ENCODE peak calls at places on chromosomes 1 and 21, in nine cellular contexts. W, T, A, C, P, F, E, O and Z are unnamed samples.

GRCh38 chr1:53620620-53620957 is 118.4 kb downstream of the GLIS1 start:
- DNase-seq in W (no peak), T (no peak), A (no peak), C (no peak), P (no peak), F (no peak), E (no peak), O (no peak), Z (no peak)

GRCh38 chr1:8023995-8024313 is 2.2 kb downstream of the ERRFI1 start:
- DNase-seq in W (no peak), T (no peak), A (no peak), C (no peak), P (no peak), F (no peak), E (no peak), O (no peak), Z (no peak)

GRCh38 chr1:230487773-230488428 is 61.8 kb upstream of the PGBD5 start:
- DNase-seq in W (no peak), T (no peak), A (no peak), C (no peak), P (no peak), F (no peak), E (no peak), O (peak), Z (no peak)

GRCh38 chr1:107788189-107788588 is 176.8 kb downstream of the VAV3 start:
- DNase-seq in W (no peak), T (no peak), A (no peak), C (no peak), P (no peak), F (no peak), E (no peak), O (no peak), Z (no peak)

GRCh38 chr1:100279358-100279923 is 13.4 kb downstream of the RTCA start:
- DNase-seq in W (no peak), T (no peak), A (no peak), C (no peak), P (no peak), F (no peak), E (no peak), O (no peak), Z (no peak)

GRCh38 chr1:70438529-70438928 is 27.5 kb downstream of the CTH start:
- DNase-seq in W (no peak), T (no peak), A (no peak), C (no peak), P (no peak), F (no peak), E (no peak), O (no peak), Z (no peak)

GRCh38 chr1:165635329-165635728 is 4.3 kb downstream of the MGST3 start:
- DNase-seq in W (no peak), T (no peak), A (no peak), C (no peak), P (no peak), F (no peak), E (no peak), O (no peak), Z (no peak)

GRCh38 chr1:186722711-186723309 is 42.6 kb upstream of the PTGS2 start:
- DNase-seq in W (no peak), T (peak), A (no peak), C (no peak), P (peak), F (no peak), E (peak), O (no peak), Z (no peak)

GRCh38 chr1:17630048-17630830 is 90.7 kb downstream of the ARHGEF10L start:
- DNase-seq in W (peak), T (no peak), A (no peak), C (no peak), P (no peak), F (no peak), E (no peak), O (no peak), Z (no peak)

GRCh38 chr1:3403388-3404179 is 50.9 kb upstream of the ARHGEF16 start:
- DNase-seq in W (no peak), T (no peak), A (peak), C (no peak), P (no peak), F (no peak), E (no peak), O (no peak), Z (no peak)

GRCh38 chr1:170687625-170688024 is 23.7 kb downstream of the PRRX1 start:
- DNase-seq in W (no peak), T (no peak), A (no peak), C (no peak), P (no peak), F (no peak), E (no peak), O (no peak), Z (no peak)

GRCh38 chr1:190001187-190001586 is 476.5 kb downstream of the BRINP3 start:
- DNase-seq in W (no peak), T (no peak), A (no peak), C (no peak), P (no peak), F (no peak), E (no peak), O (no peak), Z (peak)

GRCh38 chr21:17854771-17855170 is 35.6 kb upstream of the C21orf91 start:
- DNase-seq in W (no peak), T (no peak), A (no peak), C (no peak), P (no peak), F (no peak), E (no peak), O (no peak), Z (no peak)

GRCh38 chr1:156420209-156421061 is 51.4 kb downstream of the RHBG start:
- DNase-seq in W (no peak), T (no peak), A (peak), C (no peak), P (no peak), F (no peak), E (no peak), O (no peak), Z (no peak)

GRCh38 chr21:33380483-33380998 is 22.7 kb upstream of the IFNGR2 start:
- DNase-seq in W (peak), T (peak), A (peak), C (peak), P (peak), F (peak), E (peak), O (peak), Z (peak)

GRCh38 chr21:27058673-27059365 is 91.9 kb upstream of the ADAMTS5 start:
- DNase-seq in W (no peak), T (no peak), A (no peak), C (no peak), P (no peak), F (no peak), E (no peak), O (no peak), Z (no peak)

GRCh38 chr1:116164890-116165176 is 53.6 kb downstream of the MAB21L3 start:
- DNase-seq in W (no peak), T (no peak), A (no peak), C (no peak), P (no peak), F (no peak), E (no peak), O (no peak), Z (no peak)

GRCh38 chr1:92483442-92484170 is 3.1 kb downstream of the GFI1 start:
- DNase-seq in W (no peak), T (no peak), A (peak), C (no peak), P (no peak), F (no peak), E (no peak), O (peak), Z (no peak)

GRCh38 chr1:8217011-8217711 is 100.8 kb upstream of the SLC45A1 start:
- DNase-seq in W (peak), T (no peak), A (peak), C (no peak), P (no peak), F (no peak), E (no peak), O (peak), Z (no peak)

GRCh38 chr1:113390871-113391642 is 742 bp downstream of the MAGI3 start:
- DNase-seq in W (peak), T (peak), A (peak), C (peak), P (no peak), F (no peak), E (no peak), O (peak), Z (no peak)

GRCh38 chr21:28442624-28443023 is 550.1 kb downstream of the LTN1 start:
- DNase-seq in W (no peak), T (no peak), A (no peak), C (no peak), P (peak), F (no peak), E (peak), O (no peak), Z (no peak)

GRCh38 chr21:29403291-29403690 is 104.6 kb downstream of the BACH1 start:
- DNase-seq in W (no peak), T (no peak), A (no peak), C (no peak), P (no peak), F (no peak), E (no peak), O (no peak), Z (no peak)

GRCh38 chr1:78274814-78275213 is 216.0 kb upstream of the PTGFR start:
- DNase-seq in W (no peak), T (no peak), A (no peak), C (no peak), P (peak), F (no peak), E (no peak), O (no peak), Z (peak)

GRCh38 chr1:161013104-161013590 is 7.8 kb downstream of the F11R start:
- DNase-seq in W (no peak), T (peak), A (no peak), C (no peak), P (no peak), F (no peak), E (no peak), O (no peak), Z (no peak)

GRCh38 chr1:44848456-44849181 is 5.6 kb upstream of the PTCH2 start:
- DNase-seq in W (no peak), T (no peak), A (no peak), C (peak), P (no peak), F (no peak), E (no peak), O (no peak), Z (no peak)

GRCh38 chr1:192794768-192795035 is 14.1 kb upstream of the RGS2 start:
- DNase-seq in W (no peak), T (no peak), A (no peak), C (no peak), P (no peak), F (no peak), E (no peak), O (no peak), Z (no peak)

GRCh38 chr1:241994171-241994570 is 4.7 kb downstream of the MAP1LC3C start:
- DNase-seq in W (no peak), T (no peak), A (no peak), C (no peak), P (no peak), F (no peak), E (no peak), O (no peak), Z (no peak)

GRCh38 chr1:243798726-243799125 is 51.3 kb downstream of the AKT3 start:
- DNase-seq in W (no peak), T (no peak), A (no peak), C (no peak), P (peak), F (peak), E (peak), O (no peak), Z (peak)

GRCh38 chr1:180470031-180470430 is 32.3 kb downstream of the ACBD6 start:
- DNase-seq in W (no peak), T (no peak), A (no peak), C (no peak), P (no peak), F (no peak), E (no peak), O (no peak), Z (no peak)

GRCh38 chr1:34060901-34061415 is 104.1 kb downstream of the CSMD2 start:
- DNase-seq in W (no peak), T (no peak), A (peak), C (peak), P (no peak), F (no peak), E (no peak), O (peak), Z (no peak)

GRCh38 chr1:20083178-20083944 is 13.4 kb downstream of the PLA2G5 start:
- DNase-seq in W (no peak), T (no peak), A (no peak), C (no peak), P (no peak), F (no peak), E (no peak), O (no peak), Z (no peak)

GRCh38 chr21:16420086-16420724 is 690.4 kb downstream of the USP25 start:
- DNase-seq in W (peak), T (no peak), A (no peak), C (peak), P (peak), F (no peak), E (no peak), O (peak), Z (peak)

GRCh38 chr21:45469273-45470086 is 64.5 kb downstream of the COL18A1 start:
- DNase-seq in W (no peak), T (no peak), A (peak), C (no peak), P (no peak), F (no peak), E (no peak), O (no peak), Z (no peak)

GRCh38 chr1:212205006-212205405 is 80.2 kb upstream of the PPP2R5A start:
- DNase-seq in W (no peak), T (no peak), A (no peak), C (no peak), P (no peak), F (no peak), E (no peak), O (no peak), Z (no peak)

GRCh38 chr21:33370292-33370691 is 32.9 kb upstream of the IFNGR2 start:
- DNase-seq in W (no peak), T (no peak), A (no peak), C (no peak), P (no peak), F (no peak), E (no peak), O (no peak), Z (no peak)

GRCh38 chr1:232784794-232785193 is 20.4 kb upstream of the MAP10 start:
- DNase-seq in W (no peak), T (no peak), A (no peak), C (no peak), P (no peak), F (no peak), E (no peak), O (no peak), Z (no peak)

GRCh38 chr1:201310251-201310985 is 27.1 kb downstream of the PKP1 start:
- DNase-seq in W (no peak), T (no peak), A (no peak), C (no peak), P (no peak), F (no peak), E (no peak), O (no peak), Z (no peak)

GRCh38 chr1:201310986-201311355 is 27.7 kb downstream of the PKP1 start:
- DNase-seq in W (no peak), T (no peak), A (no peak), C (peak), P (no peak), F (no peak), E (no peak), O (peak), Z (peak)

GRCh38 chr1:201307760-201308499 is 24.6 kb downstream of the PKP1 start:
- DNase-seq in W (peak), T (no peak), A (no peak), C (peak), P (no peak), F (no peak), E (no peak), O (no peak), Z (no peak)

GRCh38 chr1:201311356-201312011 is 28.2 kb downstream of the PKP1 start:
- DNase-seq in W (no peak), T (no peak), A (no peak), C (peak), P (no peak), F (no peak), E (no peak), O (no peak), Z (no peak)

DNA sequence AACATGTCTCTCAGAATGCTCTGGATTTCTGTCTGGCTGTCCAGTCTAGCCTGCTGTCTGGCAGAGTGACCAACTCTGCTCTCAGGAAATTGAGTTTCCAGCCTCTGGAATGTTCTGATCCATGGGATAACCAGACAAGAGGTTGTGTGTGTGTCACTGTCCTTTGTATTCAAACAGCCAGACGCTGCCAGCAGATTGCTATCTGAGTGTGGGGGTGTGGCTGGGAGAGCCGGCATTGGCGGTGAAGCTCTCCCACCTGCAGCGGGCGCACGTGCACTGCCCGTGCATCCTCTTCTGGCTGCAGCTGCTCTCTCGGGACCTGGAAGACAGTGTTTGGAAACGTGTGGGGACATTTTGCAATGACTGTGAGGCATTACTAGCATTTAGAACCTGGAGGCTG is 26.1 kb downstream of the PKP1 start:
- DNase-seq in W (peak), T (peak), A (no peak), C (peak), P (peak), F (no peak), E (no peak), O (peak), Z (no peak)
- TF ChIP-seq CTCF in W (no peak), T (peak), A (no peak), C (no peak), P (peak), F (peak), E (no peak), O (no peak), Z (no peak)

DNA sequence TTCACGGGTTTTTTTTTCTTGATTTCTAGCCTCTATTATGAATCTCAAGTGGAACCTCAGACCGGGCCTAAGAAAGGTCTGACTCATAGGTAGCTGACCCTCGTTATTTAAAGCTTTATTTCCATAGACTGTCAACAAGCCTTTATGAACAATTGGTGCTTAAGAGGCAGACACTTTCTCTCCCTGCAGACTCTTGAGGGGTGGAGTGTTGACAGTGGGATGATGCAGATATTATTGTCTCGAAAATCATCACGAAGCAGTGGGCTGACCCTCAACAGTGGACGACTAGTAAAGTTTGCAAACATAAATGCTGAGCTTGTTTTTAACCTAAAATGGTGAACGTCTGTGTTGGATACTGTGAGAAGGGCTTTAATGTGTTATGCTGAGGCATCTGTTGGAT is 1.8 kb downstream of the SFT2D2 start:
- DNase-seq in W (no peak), T (peak), A (no peak), C (no peak), P (no peak), F (no peak), E (no peak), O (no peak), Z (peak)
- H3K4me3 ChIP-seq in W (peak), T (peak), A (peak), C (peak), P (peak), F (peak), E (peak), O (no peak), Z (peak)

DNA sequence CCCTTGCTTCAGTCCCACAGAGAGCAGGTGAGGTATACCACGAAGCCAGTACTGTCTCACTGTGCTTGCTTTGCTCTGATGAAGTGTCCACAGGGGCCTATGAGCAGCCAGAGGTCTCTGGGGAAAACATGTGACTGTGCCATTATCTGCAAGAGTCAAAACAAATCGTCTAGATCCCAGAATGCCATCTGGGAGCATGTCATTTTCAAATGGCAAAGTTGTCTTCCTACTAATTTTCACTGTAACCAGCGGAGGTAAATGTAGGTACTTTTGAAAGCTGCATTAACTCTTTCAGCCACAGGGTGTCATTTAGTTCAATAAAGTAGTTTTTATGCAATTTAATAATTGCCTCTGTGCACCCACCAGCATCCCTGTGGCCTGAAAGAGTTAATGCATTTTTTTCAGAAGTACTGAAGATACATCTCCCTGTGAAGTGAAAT is 173.6 kb upstream of the SGIP1 start:
- DNase-seq in W (no peak), T (no peak), A (no peak), C (no peak), P (no peak), F (no peak), E (no peak), O (no peak), Z (no peak)
- TF ChIP-seq CTCF in W (no peak), T (no peak), A (no peak), C (peak), P (peak), F (no peak), E (peak), O (no peak), Z (peak)

GRCh38 chr1:109721971-109722370 is 9.9 kb downstream of the GSTM5 start:
- DNase-seq in W (no peak), T (no peak), A (no peak), C (no peak), P (no peak), F (no peak), E (no peak), O (no peak), Z (no peak)
- H3K4me3 ChIP-seq in W (no peak), T (no peak), A (no peak), C (no peak), P (no peak), F (no peak), E (no peak), O (no peak), Z (no peak)

GRCh38 chr21:36480618-36481017 is 696 bp upstream of the CLDN14 start:
- DNase-seq in W (no peak), T (no peak), A (no peak), C (no peak), P (no peak), F (no peak), E (no peak), O (no peak), Z (no peak)

GRCh38 chr21:36482673-36483072 is 2.8 kb upstream of the CLDN14 start:
- DNase-seq in W (no peak), T (no peak), A (no peak), C (no peak), P (no peak), F (no peak), E (no peak), O (no peak), Z (no peak)

GRCh38 chr21:36482181-36482580 is 2.3 kb upstream of the CLDN14 start:
- DNase-seq in W (no peak), T (no peak), A (no peak), C (no peak), P (no peak), F (no peak), E (no peak), O (no peak), Z (no peak)

GRCh38 chr21:36483095-36483494 is 3.2 kb upstream of the CLDN14 start:
- DNase-seq in W (no peak), T (no peak), A (no peak), C (no peak), P (no peak), F (no peak), E (no peak), O (no peak), Z (no peak)

DNA sequence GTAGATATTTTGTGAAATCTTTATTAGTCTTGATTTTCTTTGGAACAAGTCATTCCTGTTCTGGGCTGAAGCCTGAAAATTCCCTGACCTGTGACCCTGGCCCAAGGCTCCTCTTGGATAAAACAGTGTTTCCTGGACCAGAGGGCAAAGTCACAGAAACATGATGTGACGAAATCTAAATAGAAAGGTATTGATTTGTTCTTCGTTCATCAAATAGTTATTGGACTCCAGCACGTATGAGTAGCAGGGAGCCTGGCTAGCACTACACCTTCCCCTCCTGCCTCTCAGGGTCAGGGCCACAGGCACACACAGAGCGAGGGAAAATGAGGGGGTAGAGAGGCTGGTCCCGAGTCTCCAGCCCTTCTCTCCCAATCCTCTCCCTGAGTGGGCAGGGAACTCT is 1.7 kb upstream of the CLDN14 start:
- DNase-seq in W (no peak), T (no peak), A (no peak), C (no peak), P (no peak), F (no peak), E (no peak), O (peak), Z (no peak)
- TF ChIP-seq CTCF in W (no peak), T (no peak), A (no peak), C (no peak), P (no peak), F (no peak), E (no peak), O (no peak), Z (no peak)